ENCODE peak calls at places on chromosome 16, in ten cellular contexts. Z, I, A, S, O, H, K, L, R and U are unnamed samples.

GRCh38 chr16:4481526-4481925 is 5.3 kb downstream of the HMOX2 start:
- DNase-seq in H (no peak), I (no peak), L (no peak), O (no peak), K (no peak), R (no peak), A (no peak), S (no peak), Z (no peak), U (no peak)

GRCh38 chr16:10871157-10871991 is 5.6 kb upstream of the CIITA start:
- DNase-seq in I (no peak), H (peak; percentile 24), L (no peak), O (peak; percentile 97), K (peak; percentile 62), Z (peak; percentile 95), S (peak; percentile 22), A (no peak), R (no peak), U (peak; percentile 77)

GRCh38 chr16:46932802-46933201 is 40.7 kb downstream of the DNAJA2 start:
- DNase-seq in R (no peak), L (peak; percentile 73), A (no peak), O (no peak), Z (no peak), H (no peak), K (no peak), S (no peak), I (peak; percentile 66), U (no peak)

GRCh38 chr16:49489686-49490320 is 116.2 kb downstream of the C16orf78 start:
- DNase-seq in R (no peak), K (no peak), I (no peak), A (no peak), L (no peak), S (no peak), O (no peak), H (no peak), Z (no peak), U (no peak)

GRCh38 chr16:80803341-80804060 is 897 bp downstream of the CDYL2 start:
- DNase-seq in I (no peak), L (peak; percentile 76), Z (no peak), K (peak; percentile 21), A (peak; percentile 8), H (no peak), S (peak; percentile 52), R (no peak), O (peak; percentile 36), U (no peak)

GRCh38 chr16:78742501-78743283 is 643.2 kb downstream of the WWOX start:
- DNase-seq in I (no peak), L (peak; percentile 55), S (peak; percentile 65), R (no peak), A (peak; percentile 33), K (peak; percentile 55), O (no peak), H (peak; percentile 84), Z (no peak), U (no peak)

GRCh38 chr16:50680907-50681885 is at the start of gene SNX20:
- DNase-seq in A (peak; percentile 76), H (no peak), Z (no peak), L (peak; percentile 90), K (no peak), I (no peak), R (no peak), S (peak; percentile 48), O (no peak), U (no peak)

GRCh38 chr16:22739077-22739476 is 74.9 kb upstream of the HS3ST2 start:
- DNase-seq in S (no peak), L (peak; percentile 10), R (no peak), A (no peak), K (no peak), O (no peak), H (no peak), I (no peak), Z (no peak), U (no peak)

GRCh38 chr16:1311738-1312458 is 2.5 kb downstream of the UBE2I start:
- DNase-seq in L (no peak), H (no peak), R (no peak), A (no peak), O (no peak), K (no peak), Z (no peak), S (no peak), I (no peak), U (no peak)

GRCh38 chr16:52499061-52499460 is 47.9 kb downstream of the TOX3 start:
- DNase-seq in L (no peak), A (no peak), H (no peak), I (no peak), R (no peak), K (no peak), O (no peak), S (no peak), Z (no peak), U (no peak)

GRCh38 chr16:11796227-11797165 is 562 bp downstream of the ZC3H7A start:
- DNase-seq in Z (no peak), S (peak; percentile 17), A (peak; percentile 48), O (peak; percentile 69), R (peak; percentile 50), L (no peak), H (peak; percentile 58), K (peak; percentile 31), I (peak; percentile 64), U (no peak)

GRCh38 chr16:65489531-65490023 is 367.7 kb upstream of the CDH11 start:
- DNase-seq in H (no peak), Z (no peak), S (no peak), K (no peak), R (no peak), L (no peak), O (no peak), A (no peak), I (no peak), U (no peak)

GRCh38 chr16:12016166-12016947 is 39.8 kb downstream of the SNX29 start:
- DNase-seq in L (no peak), S (no peak), R (no peak), K (no peak), I (no peak), Z (peak; percentile 8), H (no peak), O (peak; percentile 22), A (no peak), U (no peak)

GRCh38 chr16:19316846-19317245 is 31.3 kb downstream of the CLEC19A start:
- DNase-seq in S (no peak), Z (no peak), O (no peak), K (no peak), R (no peak), H (no peak), A (no peak), I (no peak), L (no peak), U (no peak)

GRCh38 chr16:30839523-30840227 is 52.7 kb upstream of the ZNF629 start:
- DNase-seq in R (no peak), H (no peak), L (no peak), A (no peak), S (no peak), O (no peak), I (peak; percentile 25), Z (no peak), K (no peak), U (no peak)

GRCh38 chr16:17070882-17071592 is 399.7 kb downstream of the XYLT1 start:
- DNase-seq in S (peak; percentile 74), H (no peak), K (peak; percentile 38), I (peak; percentile 18), R (no peak), Z (no peak), L (peak; percentile 82), O (no peak), A (peak; percentile 78), U (no peak)

GRCh38 chr16:7342598-7342997 is 10.0 kb downstream of the RBFOX1 start:
- DNase-seq in K (no peak), H (no peak), Z (no peak), I (no peak), R (no peak), S (no peak), O (no peak), L (no peak), A (no peak), U (no peak)

GRCh38 chr16:11253995-11254912 is 1.8 kb downstream of the SOCS1 start:
- DNase-seq in S (no peak), Z (no peak), I (no peak), H (peak; percentile 30), K (no peak), A (no peak), L (peak; percentile 50), R (no peak), O (no peak), U (no peak)

GRCh38 chr16:88279998-88280397 is 102.8 kb upstream of the ZNF469 start:
- DNase-seq in Z (no peak), O (no peak), H (no peak), I (no peak), R (no peak), K (no peak), A (no peak), L (no peak), S (no peak), U (no peak)

GRCh38 chr16:70565053-70565452 is 41.4 kb downstream of the SF3B3 start:
- DNase-seq in A (no peak), S (no peak), L (no peak), I (no peak), O (no peak), Z (no peak), K (no peak), H (no peak), R (no peak), U (no peak)

GRCh38 chr16:87543436-87544191 is 50.8 kb upstream of the ZCCHC14 start:
- DNase-seq in K (no peak), S (no peak), Z (no peak), A (no peak), H (no peak), L (no peak), O (no peak), R (no peak), I (no peak), U (no peak)

GRCh38 chr16:60905806-60906205 is 1130.4 kb downstream of the CDH8 start:
- DNase-seq in A (no peak), H (no peak), K (no peak), R (no peak), L (no peak), O (no peak), S (no peak), I (no peak), Z (peak; percentile 62), U (no peak)

GRCh38 chr16:57260294-57260929 is 15.4 kb downstream of the ARL2BP start:
- DNase-seq in H (peak; percentile 72), I (peak; percentile 74), A (peak; percentile 38), K (no peak), Z (no peak), L (no peak), O (peak; percentile 84), S (no peak), R (no peak), U (peak; percentile 71)

GRCh38 chr16:66359811-66360608 is 6.5 kb upstream of the CDH5 start:
- DNase-seq in O (no peak), A (no peak), K (no peak), R (no peak), Z (no peak), L (no peak), I (peak; percentile 31), S (no peak), H (no peak), U (no peak)

GRCh38 chr16:85286970-85287814 is 174.9 kb upstream of the CIBAR2 start:
- DNase-seq in H (peak; percentile 78), O (peak; percentile 58), Z (no peak), R (no peak), K (no peak), L (no peak), I (peak; percentile 56), A (no peak), S (no peak), U (no peak)